ENCODE peak calls at places on chromosomes 3 and 15, in five cellular contexts. U is activated naive CD4-positive, alpha-beta T cell treated with anti-CD3 and anti-CD28 coated beads for 36 hours; F is activated T-cell treated with anti-CD3 and anti-CD28 coated beads for 4 hours; N is GM19239; V is progenitor cell of endocrine pancreas. O is an unnamed sample.

GRCh38 chr15:37773111-37773860 is 161.2 kb upstream of the TMCO5A start:
- DNase-seq in U (no peak), F (no peak), N (no peak), V (no peak), O (no peak)

GRCh38 chr3:152738656-152739055 is 96.3 kb upstream of the P2RY1 start:
- DNase-seq in U (no peak), F (no peak), N (no peak), V (no peak), O (no peak)

GRCh38 chr3:116188231-116188785 is 257.0 kb downstream of the LSAMP start:
- DNase-seq in U (no peak), F (no peak), N (no peak), V (no peak), O (no peak)

GRCh38 chr3:24936574-24936973 is 441.9 kb upstream of the THRB start:
- DNase-seq in U (no peak), F (no peak), N (no peak), V (no peak), O (no peak)

GRCh38 chr3:177676148-177676547 is 478.9 kb upstream of the TBL1XR1 start:
- DNase-seq in U (no peak), F (no peak), N (no peak), V (no peak), O (no peak)

GRCh38 chr3:11514191-11514770 is 129.4 kb downstream of the VGLL4 start:
- DNase-seq in U (no peak), F (no peak), N (no peak), V (no peak), O (no peak)

GRCh38 chr3:54322354-54322753 is 200.0 kb downstream of the CACNA2D3 start:
- DNase-seq in U (no peak), F (no peak), N (no peak), V (peak), O (no peak)

GRCh38 chr3:40494698-40495097 is 11.1 kb upstream of the ZNF620 start:
- DNase-seq in U (no peak), F (no peak), N (no peak), V (no peak), O (no peak)

GRCh38 chr3:81643721-81644120 is 117.7 kb downstream of the GBE1 start:
- DNase-seq in U (no peak), F (no peak), N (no peak), V (no peak), O (no peak)

GRCh38 chr3:177835917-177836316 is 638.6 kb upstream of the TBL1XR1 start:
- DNase-seq in U (no peak), F (no peak), N (no peak), V (no peak), O (no peak)

GRCh38 chr15:25762015-25762662 is 101.0 kb downstream of the ATP10A start:
- DNase-seq in U (no peak), F (no peak), N (no peak), V (no peak), O (peak)